ENCODE peak calls at places on chromosomes 11 and 22, in five cellular contexts. C is MM.1S, F is choroid plexus epithelial cell, M is HFFc6, T is Calu3. A is an unnamed sample.

GRCh38 chr22:17785185-17786184 is 11.2 kb upstream of the BID start:
- DNase-seq in T (peak), C (peak), M (peak), F (peak), A (peak)

GRCh38 chr11:85089654-85090053 is 537.5 kb downstream of the DLG2 start:
- DNase-seq in F (no peak), M (no peak), C (no peak), T (no peak), A (no peak)

GRCh38 chr11:125494987-125495725 is 909 bp downstream of the FEZ1 start:
- DNase-seq in M (no peak), T (peak), C (no peak), F (peak), A (no peak)

GRCh38 chr22:18065256-18065655 is 12.5 kb upstream of the PEX26 start:
- DNase-seq in T (peak), C (no peak), F (no peak), M (no peak), A (no peak)

GRCh38 chr11:91513734-91514133 is 710.9 kb upstream of the FAT3 start:
- DNase-seq in F (peak), C (no peak), M (no peak), T (no peak), A (no peak)

GRCh38 chr11:104332110-104332509 is 168.2 kb upstream of the PDGFD start:
- DNase-seq in M (no peak), C (no peak), F (peak), T (no peak), A (peak)

GRCh38 chr11:9735236-9735635 is 71.4 kb downstream of the SWAP70 start:
- DNase-seq in F (no peak), C (no peak), T (no peak), M (no peak), A (no peak)

GRCh38 chr11:115247404-115247803 is 256.8 kb downstream of the CADM1 start:
- DNase-seq in M (no peak), C (no peak), F (peak), T (no peak), A (no peak)

GRCh38 chr11:83007909-83008580 is 63.7 kb downstream of the RAB30 start:
- DNase-seq in C (peak), T (peak), M (no peak), F (peak), A (peak)

GRCh38 chr11:15859411-15859810 is 496.9 kb downstream of the SOX6 start:
- DNase-seq in T (no peak), F (no peak), C (no peak), M (no peak), A (no peak)

GRCh38 chr22:27046126-27046525 is 388.7 kb downstream of the MIAT start:
- DNase-seq in C (no peak), F (no peak), T (no peak), M (no peak), A (no peak)

GRCh38 chr11:73380897-73381410 is 4.8 kb downstream of the RELT start:
- DNase-seq in C (no peak), T (no peak), M (no peak), F (no peak), A (no peak)

GRCh38 chr11:68003846-68004550 is at the start of gene UNC93B1:
- DNase-seq in M (peak), F (peak), C (peak), T (peak), A (peak)

GRCh38 chr11:32448232-32448631 is 12.9 kb upstream of the WT1 start:
- DNase-seq in C (no peak), T (no peak), F (peak), M (peak), A (no peak)

GRCh38 chr22:46625843-46626349 is 5.7 kb downstream of the GRAMD4 start:
- DNase-seq in T (no peak), M (no peak), C (no peak), F (no peak), A (no peak)

GRCh38 chr11:11387201-11387600 is 34.2 kb upstream of the CSNK2A3 start:
- DNase-seq in C (no peak), T (no peak), F (no peak), M (no peak), A (no peak)

GRCh38 chr11:45252134-45252856 is 33.8 kb downstream of the SYT13 start:
- DNase-seq in C (peak), M (peak), F (no peak), T (peak), A (peak)

GRCh38 chr11:17906436-17906835 is 106.4 kb downstream of the SERGEF start:
- DNase-seq in M (no peak), C (no peak), T (peak), F (no peak), A (peak)

GRCh38 chr11:115135936-115136335 is 368.3 kb downstream of the CADM1 start:
- DNase-seq in F (no peak), M (no peak), T (no peak), C (no peak), A (no peak)

GRCh38 chr11:123654566-123655081 is at the start of gene SCN3B:
- DNase-seq in M (no peak), C (peak), F (peak), T (peak), A (peak)

GRCh38 chr11:96356837-96357236 is 13.8 kb upstream of the MAML2 start:
- DNase-seq in F (no peak), M (no peak), T (no peak), C (no peak), A (no peak)

GRCh38 chr11:67344264-67344663 is 9.1 kb downstream of the POLD4 start:
- DNase-seq in F (no peak), C (no peak), M (no peak), T (no peak), A (no peak)

GRCh38 chr11:45895553-45896259 is 10.3 kb downstream of the MAPK8IP1 start:
- DNase-seq in F (no peak), T (no peak), M (no peak), C (no peak), A (no peak)

GRCh38 chr11:75654314-75654713 is 14.5 kb downstream of the MAP6 start:
- DNase-seq in M (peak), C (no peak), F (peak), T (no peak), A (no peak)